ENCODE peak calls at places on chromosomes 12 and 14, in four cellular contexts. T is neuronal stem cell, R is IMR-90, A is mesendoderm. L is an unnamed sample.
A peak's percentile ranks its signal among the peaks of the same experiment; 100 is the strongest.

GRCh38 chr12:128088926-128089325 is 178.0 kb upstream of the TMEM132C start:
- DNase-seq in T (no peak), R (no peak), A (no peak), L (peak; percentile 18)

GRCh38 chr12:130559806-130560205 is 156.3 kb downstream of the RIMBP2 start:
- DNase-seq in T (no peak), R (no peak), A (no peak), L (no peak)

GRCh38 chr14:103019236-103019635 is 38.1 kb downstream of the CDC42BPB start:
- DNase-seq in T (no peak), R (no peak), A (no peak), L (no peak)

GRCh38 chr12:9943244-9943643 is 11.1 kb upstream of the CLEC2A start:
- DNase-seq in T (no peak), R (no peak), A (no peak), L (peak; percentile 45)

GRCh38 chr14:51650721-51651387 is 856 bp upstream of the FRMD6 start:
- DNase-seq in T (peak; percentile 37), R (no peak), A (peak; percentile 45), L (peak; percentile 40)

GRCh38 chr12:92434607-92435025 is 268.2 kb upstream of the PLEKHG7 start:
- DNase-seq in T (no peak), R (no peak), A (no peak), L (no peak)

GRCh38 chr12:122141911-122142725 is 31.9 kb downstream of the IL31 start:
- DNase-seq in T (no peak), R (no peak), A (no peak), L (no peak)

GRCh38 chr14:87241018-87241779 is 751.8 kb downstream of the GALC start:
- DNase-seq in T (no peak), R (no peak), A (no peak), L (no peak)

GRCh38 chr14:33943484-33943883 is 7.4 kb downstream of the EGLN3 start:
- DNase-seq in T (no peak), R (no peak), A (no peak), L (no peak)

GRCh38 chr14:47872588-47872987 is 197.2 kb upstream of the MDGA2 start:
- DNase-seq in T (no peak), R (no peak), A (peak; percentile 2), L (no peak)

GRCh38 chr12:40228727-40229126 is 3.9 kb downstream of the LRRK2 start:
- DNase-seq in T (no peak), R (no peak), A (no peak), L (no peak)

GRCh38 chr12:27651201-27651600 is 45.0 kb upstream of the REP15 start:
- DNase-seq in T (no peak), R (peak; percentile 14), A (no peak), L (no peak)

GRCh38 chr12:79454338-79454777 is 236.4 kb downstream of the PAWR start:
- DNase-seq in T (no peak), R (peak; percentile 78), A (peak; percentile 10), L (no peak)

GRCh38 chr14:101068293-101068957 is 164.9 kb upstream of the RTL1 start:
- DNase-seq in T (no peak), R (no peak), A (peak; percentile 20), L (peak; percentile 18)

GRCh38 chr14:31802838-31803237 is 241.6 kb downstream of the NUBPL start:
- DNase-seq in T (no peak), R (no peak), A (no peak), L (no peak)

GRCh38 chr12:61524851-61525250 is 735.4 kb upstream of the USP15 start:
- DNase-seq in T (no peak), R (no peak), A (no peak), L (no peak)

GRCh38 chr14:54766276-54767138 is 136.1 kb downstream of the GCH1 start:
- DNase-seq in T (no peak), R (no peak), A (no peak), L (no peak)

GRCh38 chr12:16076553-16076952 is 165.4 kb downstream of the DERA start:
- DNase-seq in T (peak; percentile 24), R (peak; percentile 2), A (peak; percentile 76), L (peak; percentile 45)

GRCh38 chr12:110741795-110742717 is 635 bp downstream of the PPP1CC start:
- DNase-seq in T (peak; percentile 18), R (peak; percentile 42), A (peak; percentile 51), L (no peak)

GRCh38 chr14:51969852-51970251 is 19.5 kb upstream of the RTRAF start:
- DNase-seq in T (no peak), R (no peak), A (no peak), L (no peak)

GRCh38 chr14:103803661-103804060 is 43.7 kb downstream of the PPP1R13B start:
- DNase-seq in T (no peak), R (peak; percentile 40), A (no peak), L (no peak)

GRCh38 chr12:107884769-107885694 is 110.5 kb downstream of the ASCL4 start:
- DNase-seq in T (peak; percentile 65), R (peak; percentile 49), A (peak; percentile 69), L (peak; percentile 76)

GRCh38 chr12:120453060-120453761 is 7.0 kb downstream of the GATC start:
- DNase-seq in T (no peak), R (no peak), A (no peak), L (no peak)

GRCh38 chr12:6603095-6603567 is 4.0 kb downstream of the CHD4 start:
- DNase-seq in T (no peak), R (peak; percentile 25), A (peak; percentile 65), L (peak; percentile 41)

GRCh38 chr14:69370061-69370460 is 28.0 kb downstream of the ERH start:
- DNase-seq in T (no peak), R (no peak), A (peak; percentile 23), L (no peak)

GRCh38 chr14:50060871-50061663 is 55.3 kb downstream of the VCPKMT start:
- DNase-seq in T (no peak), R (peak; percentile 95), A (peak; percentile 90), L (no peak)

GRCh38 chr12:132801741-132802140 is 26.9 kb downstream of the GOLGA3 start:
- DNase-seq in T (no peak), R (no peak), A (no peak), L (no peak)

GRCh38 chr12:99392091-99392850 is 255.3 kb upstream of the GARIN6 start:
- DNase-seq in T (no peak), R (no peak), A (no peak), L (no peak)

GRCh38 chr14:20697273-20698017 is 8.9 kb downstream of the ANG start:
- DNase-seq in T (peak; percentile 63), R (peak; percentile 75), A (peak; percentile 85), L (peak; percentile 73)

GRCh38 chr14:39454906-39455539 is 22.8 kb upstream of the FBXO33 start:
- DNase-seq in T (no peak), R (no peak), A (peak; percentile 5), L (no peak)

GRCh38 chr14:89848165-89848564 is 106.4 kb downstream of the EFCAB11 start:
- DNase-seq in T (no peak), R (peak; percentile 71), A (no peak), L (no peak)

GRCh38 chr12:104632724-104633181 is 176.0 kb downstream of the CHST11 start:
- DNase-seq in T (no peak), R (peak; percentile 67), A (no peak), L (no peak)

GRCh38 chr14:27528328-27528727 is 930.5 kb upstream of the NOVA1 start:
- DNase-seq in T (peak; percentile 18), R (no peak), A (peak; percentile 67), L (no peak)

GRCh38 chr14:87967496-87967895 is 25.5 kb downstream of the GALC start:
- DNase-seq in T (no peak), R (no peak), A (no peak), L (no peak)

DNA sequence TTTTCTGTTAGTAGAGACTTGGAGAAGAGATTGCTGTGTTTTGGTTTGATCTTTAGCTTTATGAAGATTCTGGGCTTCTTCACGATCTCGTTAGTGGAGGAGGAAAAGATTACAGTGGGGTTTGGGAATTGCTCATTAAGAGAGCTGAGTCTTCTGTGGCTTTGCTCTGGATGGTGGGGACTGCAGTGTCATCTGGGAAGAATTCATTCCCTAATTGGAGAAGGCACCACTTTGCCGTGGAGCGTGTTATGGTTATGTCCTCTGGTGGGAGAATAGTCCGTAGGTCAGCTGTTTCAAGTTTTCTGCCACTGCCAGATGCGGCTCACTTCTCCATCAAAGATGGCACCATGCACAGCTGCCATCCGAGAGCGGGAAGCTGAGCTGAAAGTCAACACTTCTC is 117.6 kb downstream of the PLXNC1 start:
- DNase-seq in T (no peak), R (no peak), A (no peak), L (no peak)
- H2BK5ac ChIP-seq in T (no peak overlapping the region), R (no peak overlapping the region), A (no peak overlapping the region), L (no peak overlapping the region)

DNA sequence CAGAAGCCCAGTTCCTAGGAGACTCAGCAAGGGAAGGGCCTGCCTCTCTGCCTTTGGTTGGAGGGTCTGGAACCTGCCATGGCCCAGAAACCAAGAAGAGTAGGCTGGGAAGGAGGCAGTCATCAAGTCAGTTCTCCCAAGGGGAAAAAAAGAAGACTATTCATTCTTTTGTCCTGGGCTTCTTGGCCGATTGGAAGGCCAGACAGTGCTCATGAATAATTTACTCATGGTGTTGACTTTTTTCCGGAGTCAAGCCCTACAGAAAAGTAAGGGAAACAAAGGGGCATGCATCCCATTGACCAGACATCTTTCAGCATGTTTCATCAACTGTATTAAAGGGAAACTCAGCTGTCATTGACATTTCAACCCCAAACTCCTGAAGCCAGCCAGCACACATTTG is 168.1 kb downstream of the PRKCH start:
- DNase-seq in T (no peak), R (no peak), A (no peak), L (no peak)
- H2BK5ac ChIP-seq in T (no peak overlapping the region), R (no peak overlapping the region), A (no peak overlapping the region), L (no peak overlapping the region)

GRCh38 chr12:13195848-13196301 is 651 bp upstream of the EMP1 start:
- DNase-seq in T (no peak), R (peak; percentile 68), A (peak; percentile 24), L (no peak)
- H2BK5ac ChIP-seq in T (no peak overlapping the region), R (peak overlapping the region; percentile 79), A (no peak overlapping the region), L (no peak overlapping the region)

GRCh38 chr12:49662998-49663843 is 39.9 kb downstream of the PRPF40B start:
- DNase-seq in T (no peak), R (peak; percentile 86), A (peak; percentile 98), L (peak; percentile 78)

GRCh38 chr12:49666176-49666575 is 41.0 kb downstream of the FMNL3 start:
- DNase-seq in T (no peak), R (no peak), A (no peak), L (no peak)

GRCh38 chr12:49665384-49665783 is 41.8 kb downstream of the FMNL3 start:
- DNase-seq in T (no peak), R (no peak), A (no peak), L (no peak)

GRCh38 chr12:49664591-49665146 is 41.3 kb downstream of the PRPF40B start:
- DNase-seq in T (no peak), R (no peak), A (peak; percentile 83), L (no peak)

GRCh38 chr12:49664167-49664566 is 40.8 kb downstream of the PRPF40B start:
- DNase-seq in T (no peak), R (no peak), A (no peak), L (no peak)
- H2BK5ac ChIP-seq in T (no peak overlapping the region), R (peak overlapping the region; percentile 64), A (peak overlapping the region; percentile 17), L (no peak overlapping the region)

GRCh38 chr12:116381744-116382455 is 104.4 kb upstream of the MED13L start:
- DNase-seq in T (peak; percentile 82), R (peak; percentile 98), A (peak; percentile 98), L (peak; percentile 73)
- H2BK5ac ChIP-seq in T (peak overlapping the region; percentile 46), R (peak overlapping the region; percentile 99), A (peak overlapping the region; percentile 66), L (no peak overlapping the region)